ENCODE peak calls at places on chromosomes 1 and 21, in four cellular contexts. V is mammary epithelial cell, Y is kidney epithelial cell, X is iPS DF 6.9. D is an unnamed sample. For H3K36me3, the result is how much of the 10 kb centered on the place peaks cover.

GRCh38 chr1:24112381-24113169 is 640 bp upstream of the MYOM3 start:
- DNase-seq in V (peak), Y (peak), X (no peak), D (no peak)

GRCh38 chr21:44871576-44872265 is 1.8 kb downstream of the PTTG1IP start:
- DNase-seq in V (peak), Y (no peak), X (no peak), D (peak)

GRCh38 chr1:2279882-2280281 is 51.8 kb downstream of the SKI start:
- DNase-seq in V (no peak), Y (no peak), X (no peak), D (no peak)

GRCh38 chr1:27536767-27537166 is 46.8 kb upstream of the WASF2 start:
- DNase-seq in V (peak), Y (no peak), X (no peak), D (no peak)

GRCh38 chr21:27423906-27424595 is 457.2 kb upstream of the ADAMTS5 start:
- DNase-seq in V (peak), Y (peak), X (peak), D (no peak)

GRCh38 chr1:115781343-115781742 is 12.8 kb upstream of the CASQ2 start:
- DNase-seq in V (peak), Y (no peak), X (no peak), D (peak)

GRCh38 chr1:182174202-182174855 is 112.8 kb upstream of the ZNF648 start:
- DNase-seq in V (no peak), Y (no peak), X (no peak), D (no peak)

GRCh38 chr1:192826791-192827477 is 18.1 kb downstream of the RGS2 start:
- DNase-seq in V (peak), Y (no peak), X (no peak), D (peak)

GRCh38 chr1:238399558-238399957 is 508.8 kb upstream of the ZP4 start:
- DNase-seq in V (no peak), Y (no peak), X (no peak), D (no peak)

GRCh38 chr1:1204998-1205768 is 1.2 kb downstream of the TNFRSF18 start:
- DNase-seq in V (no peak), Y (no peak), X (no peak), D (no peak)

GRCh38 chr1:150235436-150235851 is 468 bp downstream of the ANP32E start:
- DNase-seq in V (no peak), Y (no peak), X (no peak), D (no peak)

GRCh38 chr1:67307251-67308060 is at the start of gene IL12RB2:
- DNase-seq in V (no peak), Y (no peak), X (no peak), D (no peak)

GRCh38 chr1:206923961-206924548 is 2.3 kb upstream of the FCMR start:
- DNase-seq in V (no peak), Y (no peak), X (no peak), D (no peak)

GRCh38 chr1:158471920-158472319 is at the start of gene OR10R2:
- DNase-seq in V (no peak), Y (no peak), X (no peak), D (no peak)

GRCh38 chr1:86156571-86157455 is at the start of gene COL24A1:
- DNase-seq in V (no peak), Y (no peak), X (peak), D (no peak)

GRCh38 chr1:190312763-190313162 is 164.9 kb downstream of the BRINP3 start:
- DNase-seq in V (no peak), Y (no peak), X (no peak), D (no peak)

GRCh38 chr1:244381887-244382565 is 69.7 kb downstream of the ADSS2 start:
- DNase-seq in V (no peak), Y (no peak), X (no peak), D (no peak)

GRCh38 chr1:8394456-8395321 is 76.8 kb downstream of the SLC45A1 start:
- DNase-seq in V (peak), Y (no peak), X (no peak), D (peak)

GRCh38 chr21:26388731-26389231 is 184.3 kb downstream of the CYYR1 start:
- DNase-seq in V (peak), Y (peak), X (no peak), D (peak)

GRCh38 chr1:30915491-30916230 is 7.1 kb upstream of the SDC3 start:
- DNase-seq in V (no peak), Y (no peak), X (no peak), D (no peak)

GRCh38 chr1:208254862-208255261 is 10.7 kb upstream of the PLXNA2 start:
- DNase-seq in V (peak), Y (no peak), X (no peak), D (peak)

GRCh38 chr1:10799726-10800125 is 3.3 kb upstream of the CASZ1 start:
- DNase-seq in V (no peak), Y (no peak), X (no peak), D (no peak)

GRCh38 chr1:215394084-215394991 is 172.8 kb upstream of the KCTD3 start:
- DNase-seq in V (no peak), Y (no peak), X (no peak), D (no peak)

GRCh38 chr1:215397106-215397505 is 170.0 kb upstream of the KCTD3 start:
- DNase-seq in V (no peak), Y (no peak), X (no peak), D (no peak)

GRCh38 chr1:215402147-215402546 is 165.0 kb upstream of the KCTD3 start:
- DNase-seq in V (no peak), Y (no peak), X (no peak), D (no peak)

GRCh38 chr1:215399787-215400186 is 167.3 kb upstream of the KCTD3 start:
- DNase-seq in V (no peak), Y (no peak), X (no peak), D (no peak)

GRCh38 chr1:215397843-215398242 is 169.3 kb upstream of the KCTD3 start:
- DNase-seq in V (no peak), Y (no peak), X (no peak), D (no peak)
- H3K36me3 ChIP-seq in V (under half), Y (under half), X (under half), D (under half)

DNA sequence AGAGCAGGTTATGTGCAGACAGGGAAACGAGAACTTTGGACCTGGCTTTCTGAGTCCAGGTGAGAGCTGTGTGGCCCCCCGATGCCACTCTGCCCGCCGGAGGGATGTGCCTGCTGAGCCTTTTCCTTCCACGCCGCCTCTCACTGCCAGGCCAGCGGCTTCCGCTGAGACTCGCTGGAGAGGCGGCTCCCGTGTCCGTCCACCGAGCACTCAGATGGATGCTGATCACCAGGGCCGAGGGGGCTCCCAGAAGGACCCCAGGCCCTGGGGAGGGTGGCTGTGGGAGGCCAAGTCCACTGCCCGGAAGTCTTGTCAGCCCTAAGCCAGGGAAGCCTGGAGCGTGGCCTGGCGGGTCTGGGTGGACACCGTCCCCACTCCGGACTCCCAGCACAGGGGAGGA is 16.5 kb downstream of the CSTB start:
- DNase-seq in V (no peak), Y (no peak), X (no peak), D (no peak)
- H3K36me3 ChIP-seq in V (under half), Y (under half), X (under half), D (under half)

GRCh38 chr21:46411236-46411635 is 47.5 kb upstream of the DIP2A start:
- DNase-seq in V (no peak), Y (no peak), X (no peak), D (no peak)

GRCh38 chr21:46413365-46413696 is 45.4 kb upstream of the DIP2A start:
- DNase-seq in V (peak), Y (no peak), X (no peak), D (no peak)

GRCh38 chr21:46412521-46413364 is 45.9 kb upstream of the DIP2A start:
- DNase-seq in V (no peak), Y (no peak), X (no peak), D (no peak)

GRCh38 chr21:46410516-46410915 is 48.2 kb upstream of the DIP2A start:
- DNase-seq in V (no peak), Y (no peak), X (no peak), D (no peak)

DNA sequence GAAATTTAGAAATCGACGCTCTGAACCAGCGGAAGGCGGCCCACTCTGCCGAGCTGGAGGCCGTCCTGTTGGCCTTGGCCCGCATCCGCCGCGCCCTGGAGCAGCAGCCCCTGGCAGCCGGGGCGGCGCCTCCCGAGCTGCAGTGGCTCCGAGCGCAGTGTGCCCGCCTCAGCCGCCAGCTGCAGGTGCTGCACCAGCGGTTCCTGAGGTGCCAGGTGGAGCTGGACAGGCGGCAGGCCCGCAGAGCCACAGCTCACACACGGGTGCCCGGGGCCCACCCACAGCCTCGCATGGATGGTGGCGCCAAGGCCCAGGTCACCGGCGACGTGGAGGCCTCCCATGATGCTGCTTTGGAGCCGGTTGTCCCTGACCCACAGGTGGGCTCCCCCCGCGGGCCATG is 47.0 kb upstream of the DIP2A start:
- DNase-seq in V (no peak), Y (no peak), X (no peak), D (no peak)
- H3K36me3 ChIP-seq in V (under half), Y (under half), X (under half), D (under half)

GRCh38 chr1:93578911-93579825 is 102.5 kb downstream of the BCAR3 start:
- DNase-seq in V (no peak), Y (no peak), X (no peak), D (no peak)
- H3K36me3 ChIP-seq in V (half or more), Y (under half), X (under half), D (under half)

GRCh38 chr1:110341146-110341871 is 2.1 kb downstream of the RBM15 start:
- DNase-seq in V (no peak), Y (no peak), X (no peak), D (no peak)
- H3K36me3 ChIP-seq in V (under half), Y (under half), X (under half), D (under half)

D was measured in BJ.